ENCODE peak calls at places on chromosomes 16 and 17, in five cellular contexts. B is A549, X is BE2C, D is cardiac fibroblast, T is IMR-90. I is an unnamed sample.

GRCh38 chr17:39668141-39668924 is at the start of gene PNMT:
- DNase-seq in T (peak), X (peak), B (peak), D (peak), I (peak)

GRCh38 chr17:81928497-81929252 is 1.1 kb upstream of the MAFG start:
- DNase-seq in D (no peak), X (no peak), B (no peak), T (no peak), I (no peak)

GRCh38 chr16:46883690-46884512 is at the start of gene GPT2:
- DNase-seq in T (peak), D (peak), X (peak), B (peak), I (peak)

GRCh38 chr16:57564571-57565270 is 22.3 kb downstream of the ADGRG5 start:
- DNase-seq in D (peak), T (peak), B (no peak), X (no peak), I (peak)

GRCh38 chr17:42676424-42677011 is at the start of gene PLEKHH3:
- DNase-seq in B (no peak), X (peak), T (no peak), D (no peak), I (peak)

GRCh38 chr16:17134586-17134985 is 336.2 kb downstream of the XYLT1 start:
- DNase-seq in X (no peak), T (no peak), B (no peak), D (no peak), I (no peak)

GRCh38 chr17:30586818-30587595 is 109.8 kb downstream of the GOSR1 start:
- DNase-seq in X (no peak), T (peak), B (peak), D (peak), I (peak)

GRCh38 chr16:1014771-1015495 is 33.4 kb downstream of the SOX8 start:
- DNase-seq in D (peak), T (no peak), X (no peak), B (no peak), I (no peak)

GRCh38 chr16:31696968-31697743 is 169.5 kb downstream of the AHSP start:
- DNase-seq in D (peak), T (peak), B (peak), X (no peak), I (peak)

GRCh38 chr16:85759631-85760419 is 8.9 kb upstream of the C16orf74 start:
- DNase-seq in D (no peak), X (peak), T (no peak), B (peak), I (peak)

DNA sequence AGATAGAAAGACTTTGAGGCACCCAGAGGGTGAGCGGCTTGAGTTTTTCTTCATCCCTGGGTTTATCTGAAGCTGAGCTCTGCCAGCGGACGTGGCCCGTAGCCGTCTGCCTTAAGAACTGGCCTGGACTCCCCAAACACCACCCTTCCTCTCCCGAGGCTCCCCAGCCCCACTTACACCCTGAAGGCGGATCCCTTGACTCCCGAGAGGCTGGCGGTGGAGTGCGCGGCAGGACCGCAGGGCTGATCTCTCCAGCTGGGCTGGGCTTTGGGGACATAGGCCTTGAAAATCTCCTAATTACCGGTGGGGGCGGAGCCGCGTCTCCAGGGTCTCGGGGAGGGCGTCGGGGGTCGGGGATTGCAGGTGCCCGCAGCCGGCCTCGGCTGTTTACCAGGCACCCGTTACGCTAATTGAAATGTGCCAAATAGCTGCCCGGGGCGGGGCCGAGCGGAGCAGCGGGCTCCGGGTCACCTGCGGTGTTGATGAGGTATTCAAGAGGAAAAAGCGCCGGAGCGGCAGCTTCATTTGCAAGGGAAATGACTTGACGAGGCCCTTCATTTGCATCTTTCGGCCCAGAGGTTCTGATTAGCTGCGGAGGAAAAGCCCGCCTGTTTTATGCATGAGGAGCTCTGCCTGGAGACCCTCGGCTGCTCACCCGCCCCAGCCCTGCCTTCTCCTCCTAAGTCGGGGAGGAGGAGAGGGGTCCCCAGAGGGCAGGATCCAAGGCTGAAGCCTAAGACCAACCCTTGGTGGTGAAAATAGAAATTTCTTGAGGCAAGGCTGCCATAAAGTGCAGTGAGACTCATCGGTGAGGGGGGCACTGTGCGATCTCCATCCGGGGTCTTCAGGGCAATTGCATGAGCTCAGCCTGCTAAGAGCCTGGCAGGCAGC is 100.7 kb downstream of the MGAT5B start:
- DNase-seq in B (no peak), T (no peak), X (peak), D (peak), I (no peak)
- TF ChIP-seq CTCF in B (no peak), T (no peak), X (peak), D (no peak), I (no peak)

GRCh38 chr17:75896360-75897075 is at the start of gene TRIM65:
- DNase-seq in X (peak), T (peak), B (peak), D (peak), I (peak)
- TF ChIP-seq CTCF in X (peak), T (peak), B (peak), D (no peak), I (peak)

DNA sequence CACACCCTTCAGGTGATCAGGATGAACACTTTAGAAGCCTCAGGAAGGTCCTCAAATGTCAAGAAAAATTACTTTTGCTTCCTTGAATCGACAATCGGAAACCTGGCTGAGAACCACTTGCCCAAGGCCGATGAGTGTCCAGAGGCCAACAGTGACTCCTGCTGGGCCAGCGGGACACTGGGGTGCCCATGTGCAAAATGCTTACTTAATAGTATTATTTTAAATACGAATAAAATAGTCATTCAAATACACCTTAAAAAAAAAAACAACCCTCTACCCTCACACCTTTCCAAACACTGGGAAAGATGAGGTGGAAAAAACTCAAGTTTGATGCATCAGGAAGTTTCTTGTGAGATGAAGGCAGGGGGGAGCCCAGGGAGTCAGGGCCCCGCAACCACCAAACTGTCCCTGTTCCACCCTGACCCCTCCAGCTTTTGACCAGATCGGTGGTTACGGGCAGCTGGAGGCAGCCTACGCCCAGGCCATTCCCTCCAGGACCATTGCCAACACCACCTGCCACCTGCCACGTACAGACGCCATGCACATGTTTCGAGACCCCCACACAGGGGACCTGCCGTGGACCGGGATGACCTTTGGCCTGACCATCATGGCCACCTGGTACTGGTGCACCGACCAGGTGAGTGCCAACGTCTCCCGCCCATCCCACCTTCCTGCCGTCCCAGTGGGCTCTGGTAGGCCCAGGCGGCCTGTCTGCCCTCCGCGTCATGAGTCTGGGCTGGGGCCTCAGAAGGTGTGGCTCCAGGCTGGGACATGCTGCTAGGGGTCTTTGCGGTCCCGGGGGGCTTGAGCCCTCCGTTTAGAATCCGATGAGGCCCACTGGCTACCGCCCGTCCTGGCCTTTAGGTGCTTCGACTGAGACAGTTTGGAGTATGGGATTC is 18.9 kb downstream of the SLC5A10 start:
- DNase-seq in D (no peak), T (no peak), X (no peak), B (peak), I (no peak)
- TF ChIP-seq CTCF in D (no peak), T (peak), X (no peak), B (peak), I (no peak)

GRCh38 chr17:57783338-57783742 is 38.2 kb upstream of the CCDC182 start:
- DNase-seq in D (peak), T (peak), X (peak), B (peak), I (peak)
- TF ChIP-seq CTCF in D (peak), T (peak), X (peak), B (peak), I (peak)

GRCh38 chr16:30585400-30586191 is at the start of gene ZNF785:
- DNase-seq in X (peak), T (peak), D (peak), B (peak), I (peak)
- TF ChIP-seq CTCF in X (no peak), T (peak), D (no peak), B (no peak), I (no peak)

DNA sequence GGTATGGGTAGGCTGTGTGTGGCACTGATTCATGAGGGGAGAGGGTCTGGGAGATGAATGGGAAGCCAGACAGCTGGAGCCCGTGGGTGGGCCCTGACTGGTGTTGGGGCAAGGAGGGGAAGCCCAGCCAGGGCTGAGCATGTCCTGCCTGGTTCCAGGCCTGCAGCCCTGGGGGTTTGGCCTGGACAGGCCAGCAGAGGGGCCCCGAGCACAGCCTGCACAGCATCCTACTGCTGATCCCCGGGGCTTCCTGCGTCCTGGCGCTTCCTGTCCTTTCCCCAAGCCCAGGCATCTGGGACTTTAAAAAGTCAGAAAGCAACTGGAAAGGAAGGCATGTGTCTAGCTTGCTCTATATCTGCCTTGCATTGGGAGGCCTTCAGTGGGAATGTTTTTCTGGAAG is 4.6 kb upstream of the MVD start:
- DNase-seq in B (no peak), D (peak), X (no peak), T (no peak), I (no peak)
- TF ChIP-seq CTCF in B (no peak), D (peak), X (peak), T (no peak), I (no peak)

GRCh38 chr16:49464877-49465504 is 91.4 kb downstream of the C16orf78 start:
- DNase-seq in T (no peak), B (no peak), D (no peak), X (no peak), I (no peak)
- TF ChIP-seq CTCF in T (no peak), B (no peak), D (peak), X (peak), I (peak)